ENCODE peak calls at places on chromosomes 7 and 10, in ten cellular contexts. N is iPS DF 19.7; A is NCI-H1417; E is cardiac fibroblast; Z is mesothelial cell of epicardium; S is stimulated activated CD4-positive, alpha-beta T cell treated with anti-CD3 and anti-CD28 coated beads, Interleukin-2, amount 100 ng/mL, for 24 hours; V is glomerular endothelial cell; L is natural killer cell treated with Interleukin-12 subunit alpha and Interleukin-12 subunit beta and Interleukin-15 and Interleukin-18, amount 100 ng/mL, for 72 hours; Q is NCI-H82; R is GM10248. M is an unnamed sample.

GRCh38 chr7:157432541-157432956 is 95.7 kb downstream of the DNAJB6 start:
- DNase-seq in R (no peak), L (no peak), V (no peak), E (peak; percentile 78), Z (peak; percentile 65), N (peak; percentile 47), A (peak; percentile 85), Q (peak; percentile 80), S (no peak), M (no peak)

GRCh38 chr7:19747740-19748339 is 25.6 kb downstream of the TMEM196 start:
- DNase-seq in L (no peak), A (peak; percentile 30), R (peak; percentile 40), N (no peak), Q (peak; percentile 74), Z (no peak), E (peak; percentile 63), S (no peak), V (no peak), M (no peak)

GRCh38 chr7:158404031-158404761 is 183.4 kb downstream of the PTPRN2 start:
- DNase-seq in Z (no peak), A (no peak), V (no peak), S (no peak), R (no peak), E (no peak), N (no peak), L (peak; percentile 34), Q (no peak), M (no peak)

GRCh38 chr10:3848768-3849643 is 64.0 kb upstream of the KLF6 start:
- DNase-seq in L (no peak), N (no peak), Q (no peak), S (no peak), Z (no peak), R (no peak), A (no peak), V (no peak), E (peak; percentile 92), M (no peak)

GRCh38 chr7:150415161-150416160 is 35.0 kb upstream of the GIMAP8 start:
- DNase-seq in L (no peak), E (no peak), R (no peak), Z (no peak), N (no peak), Q (no peak), S (peak; percentile 13), A (no peak), V (no peak), M (no peak)

GRCh38 chr10:70034252-70034651 is 18.4 kb upstream of the MACROH2A2 start:
- DNase-seq in E (no peak), A (no peak), R (no peak), Q (peak; percentile 5), V (no peak), L (no peak), N (no peak), Z (no peak), S (no peak), M (no peak)

GRCh38 chr10:124168991-124169826 is 75.8 kb upstream of the CHST15 start:
- DNase-seq in S (no peak), R (no peak), V (no peak), Z (no peak), A (no peak), L (no peak), E (no peak), Q (no peak), N (no peak), M (no peak)

GRCh38 chr10:129841590-129841989 is 122.5 kb downstream of the EBF3 start:
- DNase-seq in Q (no peak), N (no peak), V (no peak), R (no peak), L (peak; percentile 32), S (no peak), E (no peak), Z (no peak), A (no peak), M (no peak)

GRCh38 chr7:127961787-127962463 is 69.3 kb downstream of the LRRC4 start:
- DNase-seq in V (no peak), Q (no peak), R (no peak), Z (no peak), S (no peak), A (peak; percentile 11), E (no peak), L (no peak), N (no peak), M (no peak)

GRCh38 chr10:74282151-74282852 is 131.3 kb downstream of the ADK start:
- DNase-seq in L (no peak), V (no peak), A (no peak), E (peak; percentile 75), Z (no peak), S (no peak), Q (no peak), N (no peak), R (no peak), M (no peak)

GRCh38 chr10:57689898-57690297 is 577.8 kb downstream of the IPMK start:
- DNase-seq in L (no peak), N (no peak), V (no peak), R (no peak), S (no peak), Z (no peak), E (no peak), Q (no peak), A (no peak), M (no peak)

GRCh38 chr10:97321032-97321806 is 2.1 kb downstream of the FRAT1 start:
- DNase-seq in R (no peak), E (no peak), A (peak; percentile 25), L (no peak), V (no peak), S (no peak), Q (peak; percentile 59), N (no peak), Z (no peak), M (no peak)

GRCh38 chr7:28042721-28043120 is 137.9 kb downstream of the JAZF1 start:
- DNase-seq in A (no peak), R (no peak), E (no peak), N (no peak), Z (no peak), V (no peak), L (no peak), S (no peak), Q (no peak), M (no peak)

GRCh38 chr10:132540456-132540855 is 2.9 kb downstream of the INPP5A start:
- DNase-seq in Z (no peak), V (no peak), L (no peak), E (peak; percentile 45), R (no peak), N (no peak), S (no peak), Q (no peak), A (no peak), M (no peak)

GRCh38 chr7:18610331-18610948 is 114.9 kb downstream of the HDAC9 start:
- DNase-seq in E (peak; percentile 60), Q (peak; percentile 64), S (no peak), L (no peak), A (peak; percentile 5), V (peak; percentile 10), Z (no peak), R (peak; percentile 10), N (no peak), M (peak; percentile 27)

GRCh38 chr7:1176891-1177373 is 16.9 kb upstream of the ZFAND2A start:
- DNase-seq in Q (peak; percentile 73), Z (peak; percentile 64), S (peak; percentile 89), V (no peak), N (no peak), L (peak; percentile 83), A (peak; percentile 30), R (peak; percentile 79), E (peak; percentile 83), M (peak; percentile 43)

M was measured in iPS DF 6.9.